ENCODE peak calls at places on chromosomes 6 and 20, in six cellular contexts. One of them, this sample, is unnamed. For H3K4me1, the result is how much of the 10 kb centered on the place peaks cover.

GRCh38 chr6:72836971-72837370 is 215.1 kb downstream of the KCNQ5 start:
- DNase-seq in IMR-90: no peak
- DNase-seq in H1: no peak
- DNase-seq in mesenchymal stem cell: no peak
- DNase-seq in H9: no peak
- DNase-seq in neuronal stem cell: no peak
- DNase-seq in this sample: no peak

GRCh38 chr6:37006793-37007339 is 1.4 kb downstream of the FGD2 start:
- DNase-seq in IMR-90: peak
- DNase-seq in H1: no peak
- DNase-seq in mesenchymal stem cell: peak
- DNase-seq in H9: no peak
- DNase-seq in neuronal stem cell: no peak
- DNase-seq in this sample: no peak

GRCh38 chr6:108751851-108752732 is 96.1 kb upstream of the ARMC2 start:
- DNase-seq in IMR-90: no peak
- DNase-seq in H1: no peak
- DNase-seq in mesenchymal stem cell: no peak
- DNase-seq in H9: no peak
- DNase-seq in neuronal stem cell: no peak
- DNase-seq in this sample: no peak

GRCh38 chr6:154653853-154654252 is 79.4 kb upstream of the SCAF8 start:
- DNase-seq in IMR-90: peak
- DNase-seq in H1: no peak
- DNase-seq in mesenchymal stem cell: peak
- DNase-seq in H9: no peak
- DNase-seq in neuronal stem cell: no peak
- DNase-seq in this sample: peak

GRCh38 chr6:158013904-158014504 is 32.3 kb downstream of the SYNJ2 start:
- DNase-seq in IMR-90: no peak
- DNase-seq in H1: no peak
- DNase-seq in mesenchymal stem cell: no peak
- DNase-seq in H9: no peak
- DNase-seq in neuronal stem cell: no peak
- DNase-seq in this sample: no peak

GRCh38 chr20:62652051-62652893 is 10.0 kb downstream of the SLCO4A1 start:
- DNase-seq in IMR-90: peak
- DNase-seq in H1: no peak
- DNase-seq in mesenchymal stem cell: peak
- DNase-seq in H9: no peak
- DNase-seq in neuronal stem cell: no peak
- DNase-seq in this sample: peak

GRCh38 chr6:69813508-69813907 is 16.7 kb upstream of the LMBRD1 start:
- DNase-seq in IMR-90: no peak
- DNase-seq in H1: no peak
- DNase-seq in mesenchymal stem cell: peak
- DNase-seq in H9: no peak
- DNase-seq in neuronal stem cell: no peak
- DNase-seq in this sample: no peak

GRCh38 chr20:17835240-17835940 is 133.2 kb downstream of the SNX5 start:
- DNase-seq in IMR-90: peak
- DNase-seq in H1: no peak
- DNase-seq in mesenchymal stem cell: peak
- DNase-seq in H9: no peak
- DNase-seq in neuronal stem cell: no peak
- DNase-seq in this sample: peak

GRCh38 chr6:157392927-157393666 is 12.1 kb downstream of the ZDHHC14 start:
- DNase-seq in IMR-90: no peak
- DNase-seq in H1: no peak
- DNase-seq in mesenchymal stem cell: no peak
- DNase-seq in H9: no peak
- DNase-seq in neuronal stem cell: no peak
- DNase-seq in this sample: peak

GRCh38 chr6:11999245-11999644 is 12.9 kb upstream of the HIVEP1 start:
- DNase-seq in IMR-90: peak
- DNase-seq in H1: no peak
- DNase-seq in mesenchymal stem cell: no peak
- DNase-seq in H9: no peak
- DNase-seq in neuronal stem cell: no peak
- DNase-seq in this sample: no peak

GRCh38 chr6:149899926-149900619 is 2.2 kb upstream of the RAET1E start:
- DNase-seq in IMR-90: no peak
- DNase-seq in H1: no peak
- DNase-seq in mesenchymal stem cell: no peak
- DNase-seq in H9: no peak
- DNase-seq in neuronal stem cell: no peak
- DNase-seq in this sample: no peak

GRCh38 chr6:123702943-123703342 is 66.2 kb upstream of the TRDN start:
- DNase-seq in IMR-90: no peak
- DNase-seq in H1: no peak
- DNase-seq in mesenchymal stem cell: no peak
- DNase-seq in H9: no peak
- DNase-seq in neuronal stem cell: no peak
- DNase-seq in this sample: no peak

GRCh38 chr20:39706089-39706721 is 744.1 kb downstream of the DHX35 start:
- DNase-seq in IMR-90: no peak
- DNase-seq in H1: no peak
- DNase-seq in mesenchymal stem cell: no peak
- DNase-seq in H9: no peak
- DNase-seq in neuronal stem cell: no peak
- DNase-seq in this sample: no peak

GRCh38 chr6:16729183-16729696 is 32.0 kb downstream of the ATXN1 start:
- DNase-seq in IMR-90: peak
- DNase-seq in H1: no peak
- DNase-seq in mesenchymal stem cell: peak
- DNase-seq in H9: no peak
- DNase-seq in neuronal stem cell: no peak
- DNase-seq in this sample: no peak

GRCh38 chr6:113364781-113365545 is 492.2 kb upstream of the MARCKS start:
- DNase-seq in IMR-90: peak
- DNase-seq in H1: no peak
- DNase-seq in mesenchymal stem cell: peak
- DNase-seq in H9: no peak
- DNase-seq in neuronal stem cell: no peak
- DNase-seq in this sample: peak

GRCh38 chr20:53283011-53283410 is 310.6 kb downstream of the ZNF217 start:
- DNase-seq in IMR-90: no peak
- DNase-seq in H1: no peak
- DNase-seq in mesenchymal stem cell: no peak
- DNase-seq in H9: no peak
- DNase-seq in neuronal stem cell: no peak
- DNase-seq in this sample: no peak
- H2BK15ac ChIP-seq in IMR-90: no peak
- H2BK15ac ChIP-seq in H1: no peak
- H2BK15ac ChIP-seq in mesenchymal stem cell: no peak
- H2BK15ac ChIP-seq in H9: no peak
- H2BK15ac ChIP-seq in neuronal stem cell: no peak
- H2BK15ac ChIP-seq in this sample: no peak

DNA sequence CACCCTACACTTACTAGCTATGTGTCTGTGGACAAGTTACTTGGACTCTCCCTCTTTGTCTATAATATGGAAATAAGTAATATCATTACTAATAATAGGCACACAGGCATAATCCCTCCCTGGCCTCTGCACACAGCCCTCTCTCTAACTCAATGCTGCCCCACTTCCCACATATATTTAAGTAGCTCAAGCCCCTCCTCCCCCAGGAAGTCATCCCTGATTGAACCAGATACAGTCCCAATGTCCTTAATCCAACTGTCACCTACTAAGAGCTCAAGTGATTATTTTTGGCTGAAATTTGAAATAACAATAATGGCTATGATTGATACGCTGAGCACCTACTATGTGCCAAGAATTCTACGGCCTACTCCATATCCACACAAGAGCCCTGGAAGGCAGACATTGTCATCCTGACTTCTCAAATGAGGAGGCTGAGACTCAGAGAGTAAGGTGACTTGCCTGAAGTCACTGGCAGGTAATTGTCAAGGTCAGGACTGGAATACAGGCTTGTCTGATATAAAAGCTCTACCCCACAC is 29.4 kb downstream of the MRPL14 start:
- DNase-seq in IMR-90: no peak
- DNase-seq in H1: no peak
- DNase-seq in mesenchymal stem cell: no peak
- DNase-seq in H9: no peak
- DNase-seq in neuronal stem cell: no peak
- DNase-seq in this sample: no peak
- H2BK5ac ChIP-seq in IMR-90: no peak
- H2BK5ac ChIP-seq in H1: no peak
- H2BK5ac ChIP-seq in mesenchymal stem cell: no peak
- H2BK5ac ChIP-seq in H9: no peak
- H2BK5ac ChIP-seq in neuronal stem cell: no peak
- H2BK5ac ChIP-seq in this sample: no peak

GRCh38 chr20:41231136-41231535 is 86.4 kb downstream of the ZHX3 start:
- DNase-seq in IMR-90: no peak
- DNase-seq in H1: no peak
- DNase-seq in mesenchymal stem cell: no peak
- DNase-seq in H9: no peak
- DNase-seq in neuronal stem cell: no peak
- DNase-seq in this sample: no peak

GRCh38 chr20:41229259-41229658 is 88.3 kb downstream of the ZHX3 start:
- DNase-seq in IMR-90: no peak
- DNase-seq in H1: no peak
- DNase-seq in mesenchymal stem cell: no peak
- DNase-seq in H9: no peak
- DNase-seq in neuronal stem cell: no peak
- DNase-seq in this sample: no peak

GRCh38 chr20:41231850-41232249 is 85.7 kb downstream of the ZHX3 start:
- DNase-seq in IMR-90: no peak
- DNase-seq in H1: no peak
- DNase-seq in mesenchymal stem cell: no peak
- DNase-seq in H9: no peak
- DNase-seq in neuronal stem cell: no peak
- DNase-seq in this sample: no peak

GRCh38 chr20:41228858-41229257 is 88.7 kb downstream of the ZHX3 start:
- DNase-seq in IMR-90: no peak
- DNase-seq in H1: no peak
- DNase-seq in mesenchymal stem cell: no peak
- DNase-seq in H9: no peak
- DNase-seq in neuronal stem cell: no peak
- DNase-seq in this sample: no peak

GRCh38 chr20:41230136-41230535 is 87.4 kb downstream of the ZHX3 start:
- DNase-seq in IMR-90: no peak
- DNase-seq in H1: no peak
- DNase-seq in mesenchymal stem cell: no peak
- DNase-seq in H9: no peak
- DNase-seq in neuronal stem cell: no peak
- DNase-seq in this sample: no peak
- H3K4me1 ChIP-seq in IMR-90: under half
- H3K4me1 ChIP-seq in H1: under half
- H3K4me1 ChIP-seq in mesenchymal stem cell: under half
- H3K4me1 ChIP-seq in H9: under half
- H3K4me1 ChIP-seq in neuronal stem cell: under half
- H3K4me1 ChIP-seq in this sample: under half

GRCh38 chr6:144134737-144135136 is 15.6 kb upstream of the STX11 start:
- DNase-seq in IMR-90: no peak
- DNase-seq in H1: no peak
- DNase-seq in mesenchymal stem cell: no peak
- DNase-seq in H9: no peak
- DNase-seq in neuronal stem cell: no peak
- DNase-seq in this sample: no peak
- H2BK15ac ChIP-seq in IMR-90: no peak
- H2BK15ac ChIP-seq in H1: no peak
- H2BK15ac ChIP-seq in mesenchymal stem cell: no peak
- H2BK15ac ChIP-seq in H9: no peak
- H2BK15ac ChIP-seq in neuronal stem cell: no peak
- H2BK15ac ChIP-seq in this sample: no peak

GRCh38 chr20:45124365-45124764 is at the start of gene WFDC12:
- DNase-seq in IMR-90: no peak
- DNase-seq in H1: no peak
- DNase-seq in mesenchymal stem cell: no peak
- DNase-seq in H9: no peak
- DNase-seq in neuronal stem cell: no peak
- DNase-seq in this sample: no peak

DNA sequence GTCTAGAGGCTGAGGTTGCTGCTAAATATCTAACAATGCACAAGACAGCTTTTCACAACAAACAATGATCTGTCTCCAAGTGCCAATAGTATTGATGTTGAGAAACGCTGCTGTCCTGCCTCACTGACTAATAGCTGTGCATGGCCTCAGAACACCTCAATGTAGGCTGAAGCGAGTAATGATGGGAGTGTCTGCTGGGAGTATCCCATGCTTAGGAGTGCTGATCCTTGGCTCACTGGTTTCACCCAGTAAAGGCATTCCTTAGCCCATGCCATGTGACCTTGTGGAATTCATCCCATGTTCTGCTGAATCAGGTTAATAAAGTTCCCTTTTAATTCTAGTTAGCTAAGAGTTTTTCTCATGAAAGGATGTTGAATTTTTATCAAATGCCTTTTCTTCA is 3.8 kb upstream of the WFDC12 start:
- DNase-seq in IMR-90: no peak
- DNase-seq in H1: no peak
- DNase-seq in mesenchymal stem cell: no peak
- DNase-seq in H9: no peak
- DNase-seq in neuronal stem cell: no peak
- DNase-seq in this sample: peak
- H2BK5ac ChIP-seq in IMR-90: no peak
- H2BK5ac ChIP-seq in H1: no peak
- H2BK5ac ChIP-seq in mesenchymal stem cell: no peak
- H2BK5ac ChIP-seq in H9: no peak
- H2BK5ac ChIP-seq in neuronal stem cell: no peak
- H2BK5ac ChIP-seq in this sample: no peak

GRCh38 chr20:34004790-34005457 is 11.2 kb downstream of the RALY start:
- DNase-seq in IMR-90: no peak
- DNase-seq in H1: no peak
- DNase-seq in mesenchymal stem cell: no peak
- DNase-seq in H9: no peak
- DNase-seq in neuronal stem cell: no peak
- DNase-seq in this sample: no peak
- H3K4me1 ChIP-seq in IMR-90: under half
- H3K4me1 ChIP-seq in H1: under half
- H3K4me1 ChIP-seq in mesenchymal stem cell: under half
- H3K4me1 ChIP-seq in H9: under half
- H3K4me1 ChIP-seq in neuronal stem cell: under half
- H3K4me1 ChIP-seq in this sample: under half

This sample was measured in mesendoderm.